ENCODE peak calls at places on chromosomes 11 and 22, in eight cellular contexts. Y is GM03348; M is GM20000; B is dermis blood vessel endothelial cell; H is GM19239; S is NCI-H524; X is naive thymus-derived CD4-positive, alpha-beta T cell; V is Peyer's patch. L is an unnamed sample.

GRCh38 chr11:21048626-21049025 is 379.2 kb downstream of the NELL1 start:
- DNase-seq in Y (no peak), M (no peak), B (no peak), H (no peak), S (no peak), X (no peak), V (no peak), L (no peak)

GRCh38 chr11:67600324-67601029 is 6.3 kb upstream of the NDUFV1 start:
- DNase-seq in Y (no peak), M (peak; percentile 78), B (no peak), H (no peak), S (no peak), X (no peak), V (peak; percentile 73), L (no peak)

GRCh38 chr11:133714471-133715375 is 130.6 kb downstream of the SPATA19 start:
- DNase-seq in Y (no peak), M (no peak), B (no peak), H (no peak), S (peak; percentile 67), X (no peak), V (no peak), L (no peak)

GRCh38 chr11:10139656-10140055 is 154.4 kb downstream of the SBF2 start:
- DNase-seq in Y (peak; percentile 86), M (no peak), B (peak; percentile 85), H (no peak), S (no peak), X (no peak), V (no peak), L (no peak)

GRCh38 chr22:35538801-35539321 is 1.8 kb upstream of the RASD2 start:
- DNase-seq in Y (peak; percentile 55), M (peak; percentile 53), B (peak; percentile 43), H (peak; percentile 50), S (no peak), X (peak; percentile 14), V (no peak), L (no peak)

GRCh38 chr11:43269229-43269928 is 42.4 kb upstream of the API5 start:
- DNase-seq in Y (no peak), M (no peak), B (no peak), H (no peak), S (peak; percentile 67), X (no peak), V (no peak), L (no peak)

GRCh38 chr11:116776522-116776984 is 3.8 kb upstream of the BUD13 start:
- DNase-seq in Y (no peak), M (no peak), B (no peak), H (no peak), S (no peak), X (no peak), V (no peak), L (no peak)

GRCh38 chr11:11383995-11384394 is 30.9 kb upstream of the CSNK2A3 start:
- DNase-seq in Y (no peak), M (no peak), B (no peak), H (no peak), S (no peak), X (no peak), V (no peak), L (no peak)

GRCh38 chr22:49369726-49370717 is 457.7 kb downstream of the BRD1 start:
- DNase-seq in Y (no peak), M (no peak), B (no peak), H (no peak), S (no peak), X (no peak), V (no peak), L (peak; percentile 15)

GRCh38 chr22:30701872-30702271 is 7.2 kb downstream of the OSBP2 start:
- DNase-seq in Y (peak; percentile 74), M (no peak), B (no peak), H (no peak), S (no peak), X (no peak), V (no peak), L (no peak)

GRCh38 chr22:46504586-46504985 is 32.8 kb downstream of the CELSR1 start:
- DNase-seq in Y (no peak), M (no peak), B (no peak), H (no peak), S (no peak), X (no peak), V (no peak), L (no peak)

GRCh38 chr11:36278531-36279245 is 10.5 kb downstream of the COMMD9 start:
- DNase-seq in Y (no peak), M (no peak), B (no peak), H (no peak), S (no peak), X (no peak), V (no peak), L (no peak)

GRCh38 chr11:72191961-72192381 is at the start of gene FOLR1:
- DNase-seq in Y (no peak), M (no peak), B (no peak), H (no peak), S (no peak), X (no peak), V (no peak), L (no peak)

GRCh38 chr22:19177164-19178064 is 1.1 kb downstream of the SLC25A1 start:
- DNase-seq in Y (no peak), M (peak; percentile 45), B (no peak), H (no peak), S (no peak), X (no peak), V (no peak), L (no peak)

GRCh38 chr22:42078469-42079318 is 806 bp upstream of the SMDT1 start:
- DNase-seq in Y (peak; percentile 29), M (no peak), B (peak; percentile 29), H (no peak), S (no peak), X (no peak), V (no peak), L (no peak)

GRCh38 chr11:47359162-47359561 is 6.7 kb upstream of the MYBPC3 start:
- DNase-seq in Y (no peak), M (no peak), B (no peak), H (no peak), S (no peak), X (no peak), V (no peak), L (no peak)

GRCh38 chr11:92643827-92644226 is 325.6 kb upstream of the MTNR1B start:
- DNase-seq in Y (no peak), M (no peak), B (no peak), H (no peak), S (no peak), X (no peak), V (no peak), L (no peak)

GRCh38 chr22:41782316-41782715 is 18.2 kb upstream of the CCDC134 start:
- DNase-seq in Y (no peak), M (no peak), B (no peak), H (no peak), S (no peak), X (no peak), V (no peak), L (no peak)

GRCh38 chr22:30127749-30128166 is 47.5 kb downstream of the HORMAD2 start:
- DNase-seq in Y (peak; percentile 41), M (no peak), B (no peak), H (no peak), S (no peak), X (no peak), V (no peak), L (no peak)

GRCh38 chr22:46233231-46233630 is 16.9 kb downstream of the CDPF1 start:
- DNase-seq in Y (peak; percentile 51), M (no peak), B (peak; percentile 65), H (no peak), S (no peak), X (no peak), V (no peak), L (no peak)

GRCh38 chr22:22080270-22080669 is 97.7 kb upstream of the TOP3B start:
- DNase-seq in Y (no peak), M (no peak), B (no peak), H (no peak), S (peak; percentile 70), X (no peak), V (no peak), L (no peak)